ENCODE peak calls at places on chromosome 22, in four cellular contexts. Q, L, V and N are unnamed samples.

GRCh38 chr22:44574581-44575343 is 76.7 kb upstream of the RTL6 start:
- DNase-seq in V (no peak), Q (peak; percentile 24), L (peak; percentile 45), N (peak; percentile 48)

GRCh38 chr22:48277868-48278581 is 1515.6 kb downstream of the TBC1D22A start:
- DNase-seq in Q (peak; percentile 62), V (no peak), L (peak; percentile 54), N (peak; percentile 54)

GRCh38 chr22:32862936-32863661 is 61.6 kb downstream of the TIMP3 start:
- DNase-seq in L (no peak), V (no peak), Q (no peak), N (no peak)

GRCh38 chr22:47627561-47628253 is 865.3 kb downstream of the TBC1D22A start:
- DNase-seq in L (no peak), Q (peak; percentile 5), V (no peak), N (no peak)

GRCh38 chr22:35589071-35589735 is 27.9 kb downstream of the MB start:
- DNase-seq in L (no peak), Q (peak; percentile 52), V (peak; percentile 22), N (peak; percentile 80)

GRCh38 chr22:31343235-31344191 is 2.6 kb downstream of the PATZ1 start:
- DNase-seq in V (peak; percentile 81), L (no peak), Q (peak; percentile 69), N (no peak)

GRCh38 chr22:27112273-27112672 is 454.9 kb downstream of the MIAT start:
- DNase-seq in Q (no peak), L (no peak), V (no peak), N (no peak)

GRCh38 chr22:32202539-32203180 is 2.2 kb downstream of the RFPL2 start:
- DNase-seq in L (no peak), V (peak; percentile 71), Q (no peak), N (no peak)

GRCh38 chr22:27576815-27577564 is 224.6 kb downstream of the MN1 start:
- DNase-seq in V (no peak), L (no peak), Q (no peak), N (peak; percentile 86)

GRCh38 chr22:33328789-33329296 is 270.7 kb upstream of the SYN3 start:
- DNase-seq in Q (no peak), L (no peak), V (no peak), N (no peak)

GRCh38 chr22:31282748-31283468 is 9.4 kb downstream of the PIK3IP1 start:
- DNase-seq in Q (no peak), L (no peak), V (no peak), N (peak; percentile 41)

GRCh38 chr22:24289781-24290181 is 19.1 kb downstream of the SPECC1L start:
- DNase-seq in L (no peak), Q (no peak), V (no peak), N (peak; percentile 65)

GRCh38 chr22:30810105-30810504 is 115.4 kb downstream of the OSBP2 start:
- DNase-seq in V (no peak), Q (no peak), L (no peak), N (no peak)

GRCh38 chr22:35597692-35598395 is 19.3 kb downstream of the MB start:
- DNase-seq in L (no peak), Q (no peak), V (no peak), N (no peak)

GRCh38 chr22:44404341-44405020 is 91.7 kb upstream of the SHISAL1 start:
- DNase-seq in V (no peak), Q (peak; percentile 12), L (no peak), N (peak; percentile 48)

GRCh38 chr22:30866811-30867271 is 101.7 kb downstream of the MORC2 start:
- DNase-seq in L (peak; percentile 50), Q (peak; percentile 15), V (no peak), N (peak; percentile 29)

GRCh38 chr22:27952091-27952490 is 33.0 kb upstream of the PITPNB start:
- DNase-seq in Q (no peak), V (no peak), L (no peak), N (no peak)

GRCh38 chr22:36086170-36086490 is 57.5 kb upstream of the RBFOX2 start:
- DNase-seq in V (no peak), L (no peak), Q (no peak), N (peak; percentile 48)

GRCh38 chr22:27840436-27840835 is 38.9 kb upstream of the MN1 start:
- DNase-seq in Q (peak; percentile 28), V (no peak), L (peak; percentile 57), N (peak; percentile 42)

GRCh38 chr22:44972363-44973083 is 37.3 kb downstream of the PHF21B start:
- DNase-seq in L (no peak), Q (no peak), V (peak; percentile 28), N (no peak)

GRCh38 chr22:24473278-24473677 is 21.9 kb upstream of the UPB1 start:
- DNase-seq in Q (no peak), V (no peak), L (no peak), N (no peak)

GRCh38 chr22:37231406-37232139 is 12.5 kb downstream of the RAC2 start:
- DNase-seq in V (peak; percentile 7), L (no peak), Q (peak; percentile 11), N (no peak)

GRCh38 chr22:36934153-36934939 is 20.9 kb downstream of the CSF2RB start:
- DNase-seq in V (no peak), L (peak; percentile 54), Q (no peak), N (no peak)

GRCh38 chr22:44396727-44397722 is 84.3 kb upstream of the SHISAL1 start:
- DNase-seq in Q (no peak), V (peak; percentile 3), L (peak; percentile 70), N (no peak)

GRCh38 chr22:42158456-42159132 is 28.0 kb upstream of the CYP2D6 start:
- DNase-seq in Q (no peak), V (no peak), L (no peak), N (no peak)

GRCh38 chr22:44898236-44898635 is 111.6 kb downstream of the PHF21B start:
- DNase-seq in L (peak; percentile 48), Q (peak; percentile 5), V (peak; percentile 1), N (no peak)

GRCh38 chr22:32352681-32353080 is 5.0 kb upstream of the RFPL3 start:
- DNase-seq in V (no peak), Q (no peak), L (no peak), N (no peak)

GRCh38 chr22:23752090-23752691 is 1.3 kb upstream of the ZNF70 start:
- DNase-seq in Q (peak; percentile 47), V (peak; percentile 36), L (no peak), N (no peak)

GRCh38 chr22:49724893-49725489 is 102.7 kb downstream of the BRD1 start:
- DNase-seq in L (no peak), V (peak; percentile 46), Q (peak; percentile 49), N (no peak)

GRCh38 chr22:49725516-49725915 is 102.2 kb downstream of the BRD1 start:
- DNase-seq in Q (no peak), V (no peak), L (no peak), N (no peak)

GRCh38 chr22:49721211-49721763 is 106.4 kb downstream of the BRD1 start:
- DNase-seq in Q (no peak), V (no peak), L (no peak), N (no peak)

GRCh38 chr22:49724030-49724892 is 103.4 kb downstream of the BRD1 start:
- DNase-seq in L (no peak), Q (no peak), V (no peak), N (no peak)

DNA sequence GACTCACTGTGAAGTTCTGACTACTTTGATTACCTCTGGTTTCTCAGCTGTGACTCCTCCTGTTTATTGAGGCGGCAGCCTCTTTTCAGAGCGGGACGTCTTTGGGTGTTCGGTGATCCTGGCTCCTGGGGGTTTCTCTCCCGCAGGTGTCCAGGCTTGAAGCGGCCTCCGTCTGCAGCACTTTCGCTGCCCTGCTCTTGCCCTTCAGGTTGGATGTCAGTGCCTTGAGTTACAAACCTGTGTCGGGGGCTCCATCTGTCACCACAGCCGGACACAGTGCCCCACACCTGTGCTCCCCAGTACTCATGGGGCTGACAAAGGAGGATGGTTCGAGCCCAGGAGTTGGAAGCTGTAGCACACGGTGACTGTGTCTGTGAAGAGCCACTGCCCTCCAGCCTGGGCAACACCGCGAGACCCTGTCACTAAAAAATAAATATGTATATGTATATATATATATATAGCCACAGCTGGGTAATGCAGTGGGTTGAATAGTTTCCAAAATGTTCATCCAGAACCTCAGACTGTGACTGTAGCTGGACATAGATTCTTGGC is 104.1 kb downstream of the BRD1 start:
- DNase-seq in Q (no peak), L (no peak), V (no peak), N (no peak)
- TF ChIP-seq POLR2A in Q (no peak), L (no peak), V (no peak), N (no peak)

GRCh38 chr22:25567305-25567704 is 2.8 kb downstream of the GRK3 start:
- DNase-seq in L (no peak), Q (no peak), V (no peak), N (no peak)

GRCh38 chr22:25566812-25567211 is 2.3 kb downstream of the GRK3 start:
- DNase-seq in V (no peak), Q (no peak), L (no peak), N (no peak)

GRCh38 chr22:25563757-25564319 is 637 bp upstream of the GRK3 start:
- DNase-seq in V (peak; percentile 28), L (no peak), Q (no peak), N (peak; percentile 67)

GRCh38 chr22:25564320-25564978 is at the start of gene GRK3:
- DNase-seq in L (peak; percentile 86), Q (peak; percentile 77), V (peak; percentile 72), N (peak; percentile 88)

GRCh38 chr22:25564979-25565677 is 653 bp downstream of the GRK3 start:
- DNase-seq in L (no peak), V (peak; percentile 17), Q (no peak), N (peak; percentile 70)
- TF ChIP-seq EP300 in L (no peak), V (no peak), Q (no peak), N (no peak)

DNA sequence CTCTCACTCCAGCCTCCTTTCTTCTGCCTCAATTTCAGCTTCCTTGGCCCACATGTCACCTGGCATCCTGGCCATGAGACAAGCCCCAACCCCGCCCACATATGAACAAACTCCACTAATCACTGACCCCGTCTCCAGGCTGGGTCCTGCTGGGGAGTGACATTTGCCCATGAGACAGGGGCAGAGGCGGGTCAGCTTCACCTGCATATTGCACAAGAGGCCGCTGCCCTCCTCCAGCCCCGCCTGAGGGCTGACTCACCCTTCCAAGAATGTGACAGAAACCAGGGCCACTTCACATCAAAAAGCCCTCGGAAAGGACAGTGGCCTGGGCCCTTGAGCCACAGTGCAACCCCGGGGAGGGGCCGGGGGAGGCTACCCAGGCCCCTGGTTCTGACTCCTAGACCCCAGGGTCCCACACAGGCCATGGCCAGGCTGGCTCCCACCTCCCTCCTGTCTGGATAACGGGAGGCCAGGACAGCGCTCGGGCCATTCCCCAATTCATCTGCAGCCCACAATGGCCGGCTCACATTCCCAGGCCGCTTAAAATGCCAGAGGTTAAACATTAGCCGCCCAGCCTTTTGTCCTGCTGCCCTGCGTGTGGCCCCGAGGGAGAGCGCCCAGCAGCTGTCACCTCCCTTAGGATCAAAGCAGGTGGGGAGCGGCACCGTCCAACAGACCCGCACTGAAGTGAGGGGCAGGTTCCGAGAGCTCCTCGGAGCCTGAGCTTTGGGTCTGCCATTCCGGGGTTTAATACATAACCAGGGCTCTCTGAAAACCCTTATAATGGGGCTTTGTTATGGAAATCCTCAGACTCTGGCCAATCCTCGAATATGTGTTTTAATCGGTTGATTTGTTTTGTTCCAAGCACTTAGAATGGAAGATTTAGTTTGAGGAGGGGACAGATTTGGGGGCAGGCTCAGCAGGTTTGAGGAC is 42.3 kb downstream of the TRMU start:
- DNase-seq in Q (no peak), V (peak; percentile 81), L (no peak), N (no peak)
- TF ChIP-seq POLR2A in Q (no peak), V (no peak), L (no peak), N (no peak)

GRCh38 chr22:21000987-21001600 is 824 bp downstream of the THAP7 start:
- DNase-seq in L (no peak), Q (no peak), V (no peak), N (no peak)

GRCh38 chr22:20999350-21000214 is 2.3 kb downstream of the THAP7 start:
- DNase-seq in Q (no peak), V (no peak), L (no peak), N (no peak)

GRCh38 chr22:21003782-21004181 is 1.9 kb upstream of the THAP7 start:
- DNase-seq in Q (no peak), V (peak; percentile 37), L (no peak), N (no peak)

GRCh38 chr22:21000215-21000986 is 1.5 kb downstream of the THAP7 start:
- DNase-seq in Q (no peak), V (no peak), L (no peak), N (no peak)

GRCh38 chr22:21001601-21002325 is at the start of gene THAP7:
- DNase-seq in L (peak; percentile 98), V (peak; percentile 97), Q (peak; percentile 98), N (peak; percentile 98)
- TF ChIP-seq EP300 in L (no peak), V (peak; percentile 18), Q (no peak), N (no peak)